ENCODE peak calls at places on chromosomes 13 and 19, in seven cellular contexts. E, U, G, A, R, F and Y are unnamed samples.

GRCh38 chr19:9075064-9075964 is 11.5 kb upstream of the OR1M1 start:
- DNase-seq in E (peak), U (peak), G (peak), A (peak), R (no peak), F (peak), Y (no peak)

GRCh38 chr19:49685845-49686332 is 3.5 kb upstream of the ADM5 start:
- DNase-seq in E (no peak), U (no peak), G (no peak), A (no peak), R (no peak), F (no peak), Y (no peak)

GRCh38 chr13:69817333-69817732 is 290.3 kb upstream of the ATXN8OS start:
- DNase-seq in E (no peak), U (no peak), G (no peak), A (no peak), R (no peak), F (no peak), Y (no peak)

GRCh38 chr19:55597493-55597892 is 1.8 kb downstream of the FIZ1 start:
- DNase-seq in E (no peak), U (no peak), G (peak), A (no peak), R (no peak), F (no peak), Y (no peak)

GRCh38 chr13:49342404-49342803 is 94.7 kb downstream of the CDADC1 start:
- DNase-seq in E (no peak), U (no peak), G (no peak), A (no peak), R (no peak), F (no peak), Y (no peak)

GRCh38 chr13:76043882-76044281 is 407.8 kb downstream of the LMO7 start:
- DNase-seq in E (no peak), U (no peak), G (no peak), A (no peak), R (no peak), F (no peak), Y (peak)

GRCh38 chr19:45935267-45935666 is 20.7 kb upstream of the NANOS2 start:
- DNase-seq in E (no peak), U (no peak), G (no peak), A (no peak), R (no peak), F (no peak), Y (peak)

GRCh38 chr13:48163066-48163465 is 68.2 kb upstream of the MED4 start:
- DNase-seq in E (no peak), U (no peak), G (no peak), A (no peak), R (no peak), F (no peak), Y (no peak)

GRCh38 chr19:13001166-13001501 is 5.9 kb downstream of the NFIX start:
- DNase-seq in E (no peak), U (no peak), G (no peak), A (no peak), R (no peak), F (no peak), Y (no peak)

GRCh38 chr19:13004273-13004672 is 9.0 kb downstream of the NFIX start:
- DNase-seq in E (no peak), U (no peak), G (no peak), A (no peak), R (no peak), F (no peak), Y (no peak)

GRCh38 chr19:13002389-13002898 is 7.2 kb downstream of the NFIX start:
- DNase-seq in E (no peak), U (no peak), G (peak), A (no peak), R (no peak), F (no peak), Y (no peak)

GRCh38 chr19:13002970-13003540 is 7.8 kb downstream of the NFIX start:
- DNase-seq in E (no peak), U (no peak), G (no peak), A (no peak), R (no peak), F (no peak), Y (no peak)

GRCh38 chr19:13001502-13002388 is 6.5 kb downstream of the NFIX start:
- DNase-seq in E (no peak), U (no peak), G (no peak), A (no peak), R (no peak), F (no peak), Y (no peak)
- TF ChIP-seq JUND in E (no peak), U (no peak), G (no peak), A (no peak), R (no peak), F (no peak), Y (no peak)

DNA sequence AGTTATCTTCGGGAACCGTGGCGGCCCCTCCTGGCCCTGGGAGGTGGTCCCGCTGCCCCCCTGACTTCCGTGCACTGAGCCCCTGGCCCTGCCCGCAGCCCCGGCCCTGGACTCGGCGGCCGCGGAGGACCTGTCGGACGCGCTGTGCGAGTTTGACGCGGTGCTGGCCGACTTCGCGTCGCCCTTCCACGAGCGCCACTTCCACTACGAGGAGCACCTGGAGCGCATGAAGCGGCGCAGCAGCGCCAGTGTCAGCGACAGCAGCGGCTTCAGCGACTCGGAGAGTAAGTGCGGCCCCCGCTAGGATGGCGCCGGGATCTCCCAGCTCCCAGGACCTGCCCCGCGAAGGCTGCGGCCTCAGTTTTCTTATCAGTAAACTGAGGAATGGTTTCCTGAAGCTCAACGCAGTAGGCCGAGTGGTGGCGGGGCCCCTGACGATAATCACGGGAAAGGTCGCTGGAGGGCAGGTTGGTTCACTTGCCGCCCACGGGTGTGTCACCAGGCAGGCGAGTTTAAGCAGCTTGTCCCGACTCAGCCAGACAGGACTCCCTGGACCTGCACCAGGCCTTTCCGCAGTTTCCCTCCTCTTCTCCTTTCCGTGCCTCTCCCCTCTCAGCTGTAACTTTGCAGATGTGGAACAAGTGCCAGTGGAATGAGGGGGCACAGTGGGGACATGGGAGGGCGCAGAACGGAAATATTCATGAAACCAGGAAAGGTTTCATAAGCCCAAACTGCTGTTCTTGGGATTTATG is 1.0 kb downstream of the RGCC start:
- DNase-seq in E (no peak), U (peak), G (peak), A (no peak), R (no peak), F (no peak), Y (no peak)
- TF ChIP-seq JUND in E (no peak), U (no peak), G (no peak), A (no peak), R (no peak), F (no peak), Y (no peak)

GRCh38 chr13:39350461-39350881 is 252.5 kb downstream of the LHFPL6 start:
- DNase-seq in E (no peak), U (no peak), G (no peak), A (no peak), R (no peak), F (no peak), Y (no peak)
- TF ChIP-seq JUND in E (no peak), U (no peak), G (no peak), A (no peak), R (no peak), F (no peak), Y (no peak)

GRCh38 chr13:39451301-39451700 is 151.7 kb downstream of the LHFPL6 start:
- DNase-seq in E (no peak), U (no peak), G (no peak), A (no peak), R (no peak), F (no peak), Y (no peak)
- TF ChIP-seq JUND in E (no peak), U (no peak), G (no peak), A (no peak), R (no peak), F (no peak), Y (no peak)

GRCh38 chr19:11693505-11694499 is 44.9 kb downstream of the ZNF823 start:
- DNase-seq in E (peak), U (no peak), G (peak), A (peak), R (no peak), F (peak), Y (peak)
- TF ChIP-seq JUND in E (no peak), U (no peak), G (no peak), A (no peak), R (no peak), F (peak), Y (no peak)